ENCODE peak calls at places on chromosomes 13 and 19, in five cellular contexts. One of them, this sample, is unnamed.

GRCh38 chr19:44776402-44777096 is 1.1 kb upstream of the CBLC start:
- DNase-seq in brain microvascular endothelial cell: no peak
- DNase-seq in astrocyte of the cerebellum: no peak
- DNase-seq in foreskin fibroblast: no peak
- DNase-seq in tibial artery: no peak
- DNase-seq in this sample: peak

GRCh38 chr19:4971424-4971793 is 2.5 kb downstream of the KDM4B start:
- DNase-seq in brain microvascular endothelial cell: no peak
- DNase-seq in astrocyte of the cerebellum: no peak
- DNase-seq in foreskin fibroblast: peak
- DNase-seq in tibial artery: no peak
- DNase-seq in this sample: peak

GRCh38 chr13:43232866-43233265 is 209.5 kb downstream of the DNAJC15 start:
- DNase-seq in brain microvascular endothelial cell: peak
- DNase-seq in astrocyte of the cerebellum: peak
- DNase-seq in foreskin fibroblast: peak
- DNase-seq in tibial artery: no peak
- DNase-seq in this sample: no peak

GRCh38 chr19:39199025-39199424 is 2.3 kb downstream of the NCCRP1 start:
- DNase-seq in brain microvascular endothelial cell: no peak
- DNase-seq in astrocyte of the cerebellum: no peak
- DNase-seq in foreskin fibroblast: peak
- DNase-seq in tibial artery: no peak
- DNase-seq in this sample: peak

GRCh38 chr13:106110241-106110855 is 425.1 kb downstream of the EFNB2 start:
- DNase-seq in brain microvascular endothelial cell: no peak
- DNase-seq in astrocyte of the cerebellum: no peak
- DNase-seq in foreskin fibroblast: no peak
- DNase-seq in tibial artery: no peak
- DNase-seq in this sample: no peak

GRCh38 chr19:6086081-6086858 is 24.0 kb downstream of the RFX2 start:
- DNase-seq in brain microvascular endothelial cell: no peak
- DNase-seq in astrocyte of the cerebellum: no peak
- DNase-seq in foreskin fibroblast: peak
- DNase-seq in tibial artery: no peak
- DNase-seq in this sample: no peak

GRCh38 chr13:114339779-114340534 is 25.7 kb downstream of the CHAMP1 start:
- DNase-seq in brain microvascular endothelial cell: no peak
- DNase-seq in astrocyte of the cerebellum: peak
- DNase-seq in foreskin fibroblast: peak
- DNase-seq in tibial artery: no peak
- DNase-seq in this sample: no peak

GRCh38 chr13:94956407-94957110 is 244.2 kb upstream of the SOX21 start:
- DNase-seq in brain microvascular endothelial cell: peak
- DNase-seq in astrocyte of the cerebellum: no peak
- DNase-seq in foreskin fibroblast: no peak
- DNase-seq in tibial artery: no peak
- DNase-seq in this sample: no peak

GRCh38 chr19:44607049-44607448 is 6.3 kb upstream of the IGSF23 start:
- DNase-seq in brain microvascular endothelial cell: peak
- DNase-seq in astrocyte of the cerebellum: no peak
- DNase-seq in foreskin fibroblast: peak
- DNase-seq in tibial artery: no peak
- DNase-seq in this sample: no peak

GRCh38 chr19:45245334-45245787 is at the start of gene EXOC3L2:
- DNase-seq in brain microvascular endothelial cell: no peak
- DNase-seq in astrocyte of the cerebellum: no peak
- DNase-seq in foreskin fibroblast: no peak
- DNase-seq in tibial artery: no peak
- DNase-seq in this sample: peak

GRCh38 chr13:101267656-101268055 is 148.7 kb downstream of the NALCN start:
- DNase-seq in brain microvascular endothelial cell: no peak
- DNase-seq in astrocyte of the cerebellum: no peak
- DNase-seq in foreskin fibroblast: peak
- DNase-seq in tibial artery: no peak
- DNase-seq in this sample: no peak

GRCh38 chr13:106738279-106738678 is 170.3 kb upstream of the ARGLU1 start:
- DNase-seq in brain microvascular endothelial cell: no peak
- DNase-seq in astrocyte of the cerebellum: no peak
- DNase-seq in foreskin fibroblast: no peak
- DNase-seq in tibial artery: no peak
- DNase-seq in this sample: no peak

DNA sequence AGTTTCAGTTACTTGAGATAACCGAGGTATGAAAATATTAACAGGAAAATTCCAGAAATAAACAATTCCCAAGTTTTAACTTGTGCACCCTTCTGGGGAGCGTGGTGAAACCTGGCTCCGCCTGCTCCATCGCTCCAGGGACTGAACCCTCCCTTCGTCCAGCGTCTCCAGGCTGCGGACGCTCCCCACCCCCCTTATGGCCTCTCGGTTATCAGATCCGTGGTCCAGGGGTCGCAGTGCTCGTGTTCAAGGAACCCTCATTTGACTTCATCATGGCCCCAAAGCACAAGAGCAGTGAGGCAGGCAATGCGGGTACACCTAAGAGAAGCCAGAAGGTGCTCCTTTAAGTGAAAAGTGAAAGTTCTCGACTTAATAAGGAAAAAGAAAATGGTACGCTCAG is 71.1 kb downstream of the ATP11A start:
- DNase-seq in brain microvascular endothelial cell: no peak
- DNase-seq in astrocyte of the cerebellum: no peak
- DNase-seq in foreskin fibroblast: no peak
- DNase-seq in tibial artery: no peak
- DNase-seq in this sample: no peak
- H3K4me3 ChIP-seq in brain microvascular endothelial cell: no peak
- H3K4me3 ChIP-seq in astrocyte of the cerebellum: no peak
- H3K4me3 ChIP-seq in foreskin fibroblast: no peak
- H3K4me3 ChIP-seq in tibial artery: no peak
- H3K4me3 ChIP-seq in this sample: no peak

GRCh38 chr19:52322429-52322828 is 13.6 kb upstream of the ZNF610 start:
- DNase-seq in brain microvascular endothelial cell: no peak
- DNase-seq in astrocyte of the cerebellum: no peak
- DNase-seq in foreskin fibroblast: no peak
- DNase-seq in tibial artery: no peak
- DNase-seq in this sample: no peak
- H3K4me3 ChIP-seq in brain microvascular endothelial cell: no peak
- H3K4me3 ChIP-seq in astrocyte of the cerebellum: no peak
- H3K4me3 ChIP-seq in foreskin fibroblast: no peak
- H3K4me3 ChIP-seq in tibial artery: no peak
- H3K4me3 ChIP-seq in this sample: no peak

GRCh38 chr19:10672529-10673150 is 18.5 kb downstream of the ILF3 start:
- DNase-seq in brain microvascular endothelial cell: no peak
- DNase-seq in astrocyte of the cerebellum: no peak
- DNase-seq in foreskin fibroblast: no peak
- DNase-seq in tibial artery: no peak
- DNase-seq in this sample: peak
- H3K4me3 ChIP-seq in brain microvascular endothelial cell: no peak
- H3K4me3 ChIP-seq in astrocyte of the cerebellum: no peak
- H3K4me3 ChIP-seq in foreskin fibroblast: no peak
- H3K4me3 ChIP-seq in tibial artery: no peak
- H3K4me3 ChIP-seq in this sample: no peak

DNA sequence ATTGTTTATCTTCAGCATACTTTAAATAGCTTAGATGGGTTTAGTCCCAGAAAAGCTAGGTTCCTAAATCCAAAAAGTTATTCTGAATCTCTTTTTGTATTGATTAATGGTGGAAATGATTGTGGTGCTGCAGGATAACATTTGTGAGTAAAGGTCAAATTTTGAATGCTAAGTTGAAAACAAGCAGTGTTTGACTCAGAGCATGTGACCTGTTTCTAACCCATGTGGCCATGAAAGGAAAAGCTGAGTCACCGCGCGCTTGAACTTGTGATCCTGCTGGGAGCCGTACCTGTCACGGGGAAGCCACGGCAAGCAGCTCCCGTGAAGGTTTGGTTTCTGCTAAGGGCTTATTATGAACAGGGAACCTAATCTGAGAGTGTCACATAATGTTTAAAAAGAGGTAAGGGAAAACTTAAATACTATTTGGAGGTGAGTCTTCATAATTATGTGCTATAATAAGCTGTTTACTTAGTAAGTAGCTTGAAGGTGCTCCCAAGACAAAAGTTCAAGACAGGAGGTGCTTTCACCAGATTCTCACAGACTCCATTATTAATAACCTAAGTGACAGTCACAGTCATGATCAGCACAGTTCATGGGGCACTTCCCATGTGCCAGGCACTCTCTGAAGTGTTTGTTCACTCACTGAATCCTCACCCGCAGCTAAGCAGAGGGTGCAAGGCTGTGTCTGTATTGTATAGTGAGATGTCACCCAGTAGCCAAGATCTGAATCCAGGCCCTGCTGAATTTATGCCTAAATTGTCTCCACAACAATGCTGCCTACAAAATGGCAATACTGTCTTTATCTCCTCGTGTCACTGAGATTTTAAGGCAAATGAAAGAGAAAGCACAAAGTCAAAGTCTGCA is 286.5 kb downstream of the MYO16 start:
- DNase-seq in brain microvascular endothelial cell: peak
- DNase-seq in astrocyte of the cerebellum: peak
- DNase-seq in foreskin fibroblast: peak
- DNase-seq in tibial artery: peak
- DNase-seq in this sample: no peak
- H3K4me3 ChIP-seq in brain microvascular endothelial cell: no peak
- H3K4me3 ChIP-seq in astrocyte of the cerebellum: no peak
- H3K4me3 ChIP-seq in foreskin fibroblast: peak
- H3K4me3 ChIP-seq in tibial artery: peak
- H3K4me3 ChIP-seq in this sample: no peak